ENCODE peak calls at places on chromosome 6, in six cellular contexts. K, P, U, X, A and H are unnamed samples.
A peak's percentile ranks its signal among the peaks of the same experiment; 100 is the strongest.

GRCh38 chr6:6884193-6884627 is 223.6 kb upstream of the RREB1 start:
- DNase-seq in P (no peak), X (no peak), U (no peak), K (no peak), A (peak; percentile 5), H (no peak)

GRCh38 chr6:135281227-135281626 is 100.1 kb downstream of the MYB start:
- DNase-seq in U (no peak), K (no peak), P (no peak), X (peak; percentile 43), A (no peak), H (no peak)

GRCh38 chr6:169833258-169833794 is 81.9 kb downstream of the ERMARD start:
- DNase-seq in K (no peak), U (no peak), X (no peak), P (no peak), A (no peak), H (peak; percentile 10)

GRCh38 chr6:21731411-21732031 is 138.0 kb downstream of the SOX4 start:
- DNase-seq in X (peak; percentile 20), U (no peak), K (no peak), A (peak; percentile 10), P (no peak), H (no peak)

GRCh38 chr6:95496769-95497426 is 80.4 kb upstream of the MANEA start:
- DNase-seq in P (no peak), X (no peak), U (no peak), K (no peak), A (no peak), H (no peak)

GRCh38 chr6:105594821-105595220 is 191.9 kb upstream of the PREP start:
- DNase-seq in U (no peak), A (peak; percentile 73), K (no peak), X (no peak), P (no peak), H (no peak)

GRCh38 chr6:37456816-37457560 is 24.0 kb downstream of the CMTR1 start:
- DNase-seq in X (no peak), A (peak; percentile 90), U (peak; percentile 40), P (no peak), K (no peak), H (no peak)

GRCh38 chr6:79076881-79077641 is 993 bp downstream of the PHIP start:
- DNase-seq in K (peak; percentile 95), A (peak; percentile 95), U (peak; percentile 96), X (peak; percentile 89), P (peak; percentile 78), H (peak; percentile 89)

GRCh38 chr6:119856136-119856535 is 506.6 kb upstream of the MAN1A1 start:
- DNase-seq in P (no peak), A (no peak), K (no peak), X (no peak), U (peak; percentile 1), H (no peak)

GRCh38 chr6:35596448-35597442 is 84.0 kb upstream of the TULP1 start:
- DNase-seq in X (no peak), A (peak; percentile 75), P (no peak), U (peak; percentile 75), K (no peak), H (no peak)

DNA sequence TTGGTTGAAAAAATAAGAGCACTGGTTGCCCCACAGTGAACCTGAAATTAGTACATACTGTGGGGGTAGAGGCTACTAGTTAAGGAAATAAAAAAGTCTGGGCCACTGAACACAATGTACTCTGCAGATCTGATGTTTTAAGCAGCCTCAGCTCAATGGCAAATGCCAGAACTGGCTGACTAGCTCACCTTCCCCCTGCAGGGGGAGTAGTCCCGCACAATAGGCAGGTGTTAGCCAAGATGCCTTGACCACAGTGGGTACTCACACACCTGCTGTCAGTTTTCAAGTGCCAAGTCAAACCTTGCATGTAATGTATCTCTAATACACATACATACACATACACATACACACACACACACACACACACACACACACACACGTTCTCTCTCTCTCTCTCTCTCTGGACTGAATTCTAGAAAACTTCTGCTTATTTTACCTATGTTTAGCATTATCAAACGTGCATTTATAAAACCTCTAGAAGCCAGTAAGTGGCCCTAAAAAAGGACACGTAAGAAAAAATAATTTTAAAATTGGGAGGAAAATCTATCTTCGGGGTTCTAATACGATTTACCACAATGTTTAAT is 36.1 kb downstream of the GMDS start:
- DNase-seq in P (peak; percentile 4), U (peak; percentile 12), A (no peak), K (peak; percentile 86), X (peak; percentile 73), H (no peak)
- TF ChIP-seq CTCF in P (no peak), U (peak; percentile 87), A (peak; percentile 69), K (peak; percentile 95), X (peak; percentile 53), H (peak; percentile 46)

GRCh38 chr6:126217497-126217896 is 122.4 kb upstream of the CENPW start:
- DNase-seq in X (no peak), P (no peak), A (no peak), U (no peak), K (no peak), H (no peak)
- TF ChIP-seq CTCF in X (no peak), P (no peak), A (no peak), U (no peak), K (no peak), H (no peak)

DNA sequence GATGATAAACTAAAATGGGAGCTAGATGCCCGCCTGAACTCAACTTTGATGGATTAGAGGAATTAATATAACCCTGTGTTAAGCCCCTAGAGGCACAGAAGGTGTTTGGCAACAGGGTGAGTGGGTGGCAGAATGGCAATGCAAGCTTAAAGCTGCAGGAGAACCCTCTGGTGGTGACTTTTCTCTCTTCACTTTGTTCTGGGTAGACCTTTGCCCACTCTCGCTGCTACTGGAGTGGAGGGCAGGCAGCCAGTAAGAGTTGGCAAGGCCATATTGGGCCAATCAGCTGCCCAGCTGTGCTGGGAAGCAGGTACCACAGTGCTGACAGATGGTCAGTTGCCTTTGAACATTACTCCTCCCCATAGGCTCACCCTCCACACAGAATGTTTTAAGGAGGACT is 468.2 kb downstream of the MMUT start:
- DNase-seq in X (no peak), A (no peak), K (peak; percentile 26), U (no peak), P (no peak), H (no peak)
- TF ChIP-seq CTCF in X (no peak), A (no peak), K (peak; percentile 32), U (no peak), P (no peak), H (no peak)

GRCh38 chr6:155481215-155481614 is 25.6 kb upstream of the NOX3 start:
- DNase-seq in P (no peak), K (no peak), X (no peak), A (peak; percentile 51), U (no peak), H (no peak)
- TF ChIP-seq CTCF in P (no peak), K (no peak), X (no peak), A (no peak), U (no peak), H (no peak)